ENCODE peak calls at places on chromosomes 11 and 22, in ten cellular contexts. A, B, U, H, O, W, M, D, S and Q are unnamed samples. For H3K4me1, the result is how much of the 10 kb centered on the place peaks cover.

GRCh38 chr11:67033661-67034166 is 10.8 kb downstream of the SYT12 start:
- DNase-seq in A (no peak), B (no peak), U (peak), H (no peak), O (no peak), W (no peak), M (no peak), D (peak), S (no peak), Q (no peak)

GRCh38 chr11:67303132-67303988 is at the start of gene SSH3:
- DNase-seq in A (peak), B (peak), U (peak), H (peak), O (peak), W (peak), M (peak), D (peak), S (peak), Q (peak)

GRCh38 chr11:6240691-6241285 is 1.9 kb downstream of the CNGA4 start:
- DNase-seq in A (no peak), B (no peak), U (no peak), H (no peak), O (no peak), W (no peak), M (no peak), D (no peak), S (no peak), Q (no peak)

GRCh38 chr11:103897156-103897555 is 139.3 kb upstream of the DDI1 start:
- DNase-seq in A (no peak), B (no peak), U (no peak), H (no peak), O (no peak), W (no peak), M (no peak), D (no peak), S (no peak), Q (no peak)

GRCh38 chr22:43777204-43777671 is 34.9 kb downstream of the EFCAB6 start:
- DNase-seq in A (no peak), B (no peak), U (no peak), H (no peak), O (no peak), W (no peak), M (peak), D (peak), S (no peak), Q (no peak)

GRCh38 chr11:65639623-65640482 is 2.0 kb downstream of the SIPA1 start:
- DNase-seq in A (peak), B (no peak), U (no peak), H (no peak), O (peak), W (peak), M (no peak), D (no peak), S (peak), Q (no peak)

GRCh38 chr22:42388130-42388797 is 43.9 kb downstream of the NFAM1 start:
- DNase-seq in A (no peak), B (peak), U (peak), H (no peak), O (no peak), W (no peak), M (no peak), D (no peak), S (no peak), Q (no peak)

GRCh38 chr11:78573271-78574035 is 1.2 kb downstream of the NARS2 start:
- DNase-seq in A (no peak), B (no peak), U (no peak), H (no peak), O (no peak), W (no peak), M (no peak), D (no peak), S (no peak), Q (no peak)

GRCh38 chr11:116730241-116730561 is 42.6 kb downstream of the BUD13 start:
- DNase-seq in A (no peak), B (no peak), U (no peak), H (no peak), O (no peak), W (no peak), M (no peak), D (no peak), S (peak), Q (no peak)

GRCh38 chr11:20030472-20030871 is 129.8 kb downstream of the DBX1 start:
- DNase-seq in A (no peak), B (no peak), U (no peak), H (no peak), O (no peak), W (no peak), M (no peak), D (no peak), S (no peak), Q (no peak)

GRCh38 chr11:12675951-12676711 is 1.9 kb downstream of the TEAD1 start:
- DNase-seq in A (no peak), B (no peak), U (no peak), H (no peak), O (no peak), W (no peak), M (no peak), D (peak), S (no peak), Q (peak)

GRCh38 chr11:9155930-9156329 is 64.5 kb upstream of the SCUBE2 start:
- DNase-seq in A (no peak), B (no peak), U (no peak), H (no peak), O (no peak), W (no peak), M (no peak), D (no peak), S (no peak), Q (no peak)

GRCh38 chr22:20905415-20906386 is 11.5 kb upstream of the CRKL start:
- DNase-seq in A (no peak), B (no peak), U (no peak), H (no peak), O (no peak), W (no peak), M (no peak), D (no peak), S (no peak), Q (no peak)

GRCh38 chr11:66663741-66664296 is 13.9 kb downstream of the RBM4B start:
- DNase-seq in A (no peak), B (no peak), U (no peak), H (no peak), O (no peak), W (no peak), M (no peak), D (no peak), S (no peak), Q (no peak)

GRCh38 chr11:23423119-23423518 is 562.8 kb upstream of the CCDC179 start:
- DNase-seq in A (no peak), B (no peak), U (no peak), H (no peak), O (no peak), W (no peak), M (no peak), D (no peak), S (no peak), Q (no peak)

GRCh38 chr11:2144549-2145220 is 5.5 kb upstream of the IGF2 start:
- DNase-seq in A (no peak), B (no peak), U (no peak), H (no peak), O (no peak), W (no peak), M (no peak), D (no peak), S (no peak), Q (no peak)

GRCh38 chr22:46561435-46561905 is 24.1 kb upstream of the CELSR1 start:
- DNase-seq in A (no peak), B (no peak), U (no peak), H (no peak), O (peak), W (no peak), M (peak), D (no peak), S (no peak), Q (no peak)

GRCh38 chr11:73184953-73185671 is 33.0 kb upstream of the P2RY2 start:
- DNase-seq in A (peak), B (peak), U (peak), H (no peak), O (peak), W (peak), M (peak), D (no peak), S (peak), Q (no peak)

GRCh38 chr11:6418199-6418957 is 516 bp downstream of the APBB1 start:
- DNase-seq in A (peak), B (peak), U (peak), H (no peak), O (peak), W (peak), M (no peak), D (no peak), S (no peak), Q (no peak)

GRCh38 chr22:27381960-27382742 is 419.4 kb downstream of the MN1 start:
- DNase-seq in A (no peak), B (no peak), U (no peak), H (no peak), O (no peak), W (no peak), M (no peak), D (no peak), S (no peak), Q (no peak)

GRCh38 chr11:61871158-61871597 is 20.2 kb downstream of the FADS3 start:
- DNase-seq in A (peak), B (peak), U (peak), H (peak), O (peak), W (peak), M (peak), D (peak), S (peak), Q (peak)

GRCh38 chr11:61870429-61871039 is 20.8 kb downstream of the FADS3 start:
- DNase-seq in A (no peak), B (no peak), U (no peak), H (no peak), O (no peak), W (no peak), M (no peak), D (no peak), S (no peak), Q (no peak)

GRCh38 chr11:61868601-61869476 is 22.5 kb downstream of the FADS3 start:
- DNase-seq in A (no peak), B (no peak), U (no peak), H (no peak), O (no peak), W (no peak), M (no peak), D (no peak), S (no peak), Q (no peak)

GRCh38 chr11:61866958-61867343 is 24.4 kb downstream of the FADS3 start:
- DNase-seq in A (no peak), B (no peak), U (no peak), H (no peak), O (no peak), W (no peak), M (no peak), D (no peak), S (no peak), Q (no peak)

DNA sequence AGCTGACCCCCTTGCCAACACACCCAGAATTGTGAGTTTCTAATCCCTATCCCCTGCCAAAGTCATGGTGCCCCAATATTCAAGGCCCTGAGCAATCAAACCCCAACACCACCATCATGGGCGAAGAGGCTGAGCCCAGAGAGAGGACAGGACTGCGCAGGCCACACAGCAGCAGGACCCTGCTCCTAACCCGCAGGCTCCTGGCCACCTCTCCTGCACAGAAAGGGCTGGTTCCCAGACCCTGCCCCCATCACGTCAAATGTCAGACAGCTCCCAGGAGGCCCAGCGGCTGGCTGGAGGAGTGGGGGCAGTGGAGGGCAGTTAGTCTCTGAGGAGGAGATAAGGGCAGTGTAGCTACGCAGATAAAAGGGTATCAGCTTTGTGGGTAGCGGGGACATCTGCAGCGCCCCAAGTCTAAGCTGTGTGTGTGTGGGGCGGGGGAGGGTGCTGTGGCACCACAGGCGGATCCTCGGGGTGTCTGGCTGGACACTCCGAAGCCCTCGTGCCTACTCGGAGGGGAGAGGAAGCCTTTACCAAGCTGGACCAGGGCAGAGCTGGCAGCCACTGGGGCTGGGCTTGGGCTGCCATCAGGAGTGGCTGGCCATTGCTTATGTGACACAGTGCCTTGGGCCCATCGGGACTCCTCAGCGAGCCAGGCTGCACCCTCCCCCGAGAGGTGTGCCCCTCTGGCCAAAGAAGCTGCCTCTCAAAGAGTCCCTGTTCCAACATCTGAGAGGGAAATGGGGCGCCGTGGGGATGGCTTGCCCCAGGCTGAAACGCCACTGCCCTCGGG is 21.5 kb downstream of the FADS3 start:
- DNase-seq in A (no peak), B (no peak), U (no peak), H (no peak), O (no peak), W (no peak), M (no peak), D (no peak), S (no peak), Q (no peak)
- H3K4me1 ChIP-seq in A (under half), B (under half), U (under half), H (under half), O (under half), W (under half), M (under half), D (under half), S (under half), Q (under half)

GRCh38 chr11:115180272-115180671 is 323.9 kb downstream of the CADM1 start:
- DNase-seq in A (no peak), B (no peak), U (no peak), H (no peak), O (no peak), W (no peak), M (no peak), D (no peak), S (no peak), Q (no peak)
- TF ChIP-seq POLR2A in A (no peak), B (no peak), U (no peak), H (no peak), O (no peak), W (no peak), M (no peak), D (no peak), S (no peak), Q (no peak)

GRCh38 chr11:45432100-45432499 is 146.0 kb upstream of the SYT13 start:
- DNase-seq in A (no peak), B (no peak), U (no peak), H (no peak), O (no peak), W (no peak), M (no peak), D (no peak), S (no peak), Q (no peak)
- H3K4me1 ChIP-seq in A (under half), B (under half), U (under half), H (under half), O (under half), W (under half), M (under half), D (under half), S (under half), Q (under half)

GRCh38 chr11:64285885-64286800 is 495 bp downstream of the GPR137 start:
- DNase-seq in A (no peak), B (peak), U (no peak), H (no peak), O (peak), W (peak), M (peak), D (no peak), S (no peak), Q (peak)
- TF ChIP-seq POLR2A in A (no peak), B (no peak), U (no peak), H (no peak), O (no peak), W (no peak), M (no peak), D (no peak), S (no peak), Q (no peak)